ENCODE peak calls at places on chromosome 5, in four cellular contexts. N, I, R and T are unnamed samples.
A peak's percentile ranks its signal among the peaks of the same experiment; 100 is the strongest.

GRCh38 chr5:150278046-150278760 is 11.4 kb downstream of the CAMK2A start:
- DNase-seq in N (no peak), I (no peak), R (no peak), T (no peak)

GRCh38 chr5:155872801-155873200 is 454.2 kb upstream of the SGCD start:
- DNase-seq in N (no peak), I (no peak), R (peak; percentile 18), T (no peak)

GRCh38 chr5:173247504-173247903 is 12.5 kb upstream of the NKX2-5 start:
- DNase-seq in N (no peak), I (no peak), R (no peak), T (no peak)

GRCh38 chr5:176524987-176525386 is 12.2 kb downstream of the RNF44 start:
- DNase-seq in N (no peak), I (no peak), R (no peak), T (no peak)

GRCh38 chr5:88144219-88145040 is 124.2 kb downstream of the TMEM161B start:
- DNase-seq in N (no peak), I (no peak), R (no peak), T (no peak)

GRCh38 chr5:177545487-177546261 is 8.7 kb downstream of the FAM193B start:
- DNase-seq in N (no peak), I (peak; percentile 37), R (no peak), T (no peak)

GRCh38 chr5:145362261-145362660 is 472.9 kb downstream of the PRELID2 start:
- DNase-seq in N (no peak), I (no peak), R (no peak), T (no peak)

GRCh38 chr5:83510199-83510730 is 38.7 kb downstream of the VCAN start:
- DNase-seq in N (peak; percentile 9), I (no peak), R (no peak), T (no peak)

GRCh38 chr5:133469846-133470245 is 142.5 kb downstream of the FSTL4 start:
- DNase-seq in N (no peak), I (no peak), R (no peak), T (no peak)

GRCh38 chr5:90410178-90410762 is 714 bp upstream of the CETN3 start:
- DNase-seq in N (no peak), I (no peak), R (no peak), T (no peak)